ENCODE peak calls at places on chromosomes 1 and 21, in seven cellular contexts. X, T, G, E, S, A and V are unnamed samples.
A peak's percentile ranks its signal among the peaks of the same experiment; 100 is the strongest.

GRCh38 chr1:224696891-224697765 is 81.0 kb downstream of the CNIH3 start:
- DNase-seq in X (no peak), T (no peak), G (peak; percentile 67), E (no peak), S (peak; percentile 76), A (no peak), V (no peak)

GRCh38 chr1:245225267-245225666 is 70.5 kb downstream of the KIF26B start:
- DNase-seq in X (no peak), T (no peak), G (peak; percentile 33), E (no peak), S (peak; percentile 64), A (no peak), V (no peak)

GRCh38 chr1:25030674-25031589 is 100.9 kb upstream of the RUNX3 start:
- DNase-seq in X (peak; percentile 56), T (no peak), G (peak; percentile 67), E (no peak), S (peak; percentile 22), A (no peak), V (no peak)

GRCh38 chr1:63674238-63674864 is 81.1 kb downstream of the PGM1 start:
- DNase-seq in X (no peak), T (peak; percentile 55), G (peak; percentile 77), E (peak; percentile 77), S (peak; percentile 96), A (no peak), V (peak; percentile 68)

GRCh38 chr21:35849131-35849530 is 211.2 kb downstream of the SETD4 start:
- DNase-seq in X (no peak), T (no peak), G (no peak), E (no peak), S (peak; percentile 29), A (no peak), V (no peak)

GRCh38 chr1:159823401-159823800 is 3.3 kb upstream of the SLAMF8 start:
- DNase-seq in X (no peak), T (no peak), G (no peak), E (no peak), S (no peak), A (no peak), V (no peak)

GRCh38 chr21:44829507-44830092 is 11.7 kb upstream of the SUMO3 start:
- DNase-seq in X (no peak), T (no peak), G (no peak), E (no peak), S (no peak), A (no peak), V (no peak)

GRCh38 chr1:71015745-71016144 is 31.9 kb downstream of the PTGER3 start:
- DNase-seq in X (no peak), T (no peak), G (no peak), E (no peak), S (no peak), A (no peak), V (no peak)

GRCh38 chr1:209710098-209710497 is 5.5 kb downstream of the HSD11B1 start:
- DNase-seq in X (no peak), T (no peak), G (no peak), E (no peak), S (no peak), A (no peak), V (no peak)

GRCh38 chr1:25566730-25567341 is 23.4 kb downstream of the LDLRAP1 start:
- DNase-seq in X (no peak), T (no peak), G (peak; percentile 95), E (no peak), S (peak; percentile 93), A (peak; percentile 43), V (peak; percentile 32)

GRCh38 chr21:44442266-44443125 is 12.8 kb upstream of the LRRC3 start:
- DNase-seq in X (no peak), T (no peak), G (no peak), E (no peak), S (no peak), A (no peak), V (no peak)

GRCh38 chr21:20998456-20998789 is 214 bp downstream of the NCAM2 start:
- DNase-seq in X (no peak), T (no peak), G (no peak), E (no peak), S (no peak), A (no peak), V (no peak)

GRCh38 chr1:21939650-21940374 is 2.7 kb upstream of the HSPG2 start:
- DNase-seq in X (no peak), T (peak; percentile 70), G (peak; percentile 98), E (peak; percentile 94), S (peak; percentile 96), A (peak; percentile 9), V (peak; percentile 51)

GRCh38 chr1:32876341-32877210 is 5.9 kb upstream of the FNDC5 start:
- DNase-seq in X (peak; percentile 40), T (peak; percentile 42), G (peak; percentile 52), E (no peak), S (peak; percentile 29), A (no peak), V (peak; percentile 64)

GRCh38 chr1:64133036-64133435 is 70.4 kb upstream of the UBE2U start:
- DNase-seq in X (no peak), T (no peak), G (peak; percentile 96), E (peak; percentile 69), S (peak; percentile 83), A (no peak), V (no peak)

GRCh38 chr1:115411388-115412063 is 73.5 kb upstream of the NGF start:
- DNase-seq in X (no peak), T (peak; percentile 56), G (peak; percentile 87), E (no peak), S (peak; percentile 76), A (no peak), V (no peak)

GRCh38 chr1:12143631-12144155 is 23.1 kb upstream of the TNFRSF1B start:
- DNase-seq in X (no peak), T (peak; percentile 22), G (peak; percentile 97), E (peak; percentile 92), S (peak; percentile 87), A (no peak), V (no peak)

GRCh38 chr1:31515061-31515775 is 61.1 kb upstream of the TINAGL1 start:
- DNase-seq in X (no peak), T (no peak), G (no peak), E (no peak), S (no peak), A (no peak), V (no peak)